ENCODE peak calls at places on chromosomes 5 and 9, in five cellular contexts. X, Y, H, N and C are unnamed samples.

GRCh38 chr5:139473565-139473964 is 2.8 kb downstream of the SMIM33 start:
- DNase-seq in X (no peak), Y (no peak), H (no peak), N (no peak), C (no peak)

GRCh38 chr5:7886849-7887460 is 18.0 kb downstream of the MTRR start:
- DNase-seq in X (no peak), Y (no peak), H (peak; percentile 55), N (peak; percentile 14), C (peak; percentile 23)

GRCh38 chr5:40680741-40681350 is 1.1 kb downstream of the PTGER4 start:
- DNase-seq in X (peak; percentile 64), Y (no peak), H (no peak), N (no peak), C (peak; percentile 57)

GRCh38 chr5:24163091-24163490 is 481.7 kb downstream of the CDH10 start:
- DNase-seq in X (no peak), Y (no peak), H (no peak), N (no peak), C (no peak)

GRCh38 chr5:13378073-13378472 is 566.4 kb downstream of the DNAH5 start:
- DNase-seq in X (no peak), Y (no peak), H (no peak), N (no peak), C (no peak)

GRCh38 chr9:113998114-113998513 is 80.0 kb downstream of the AMBP start:
- DNase-seq in X (no peak), Y (no peak), H (no peak), N (no peak), C (no peak)

GRCh38 chr9:137665697-137666504 is 47.1 kb downstream of the EHMT1 start:
- DNase-seq in X (no peak), Y (no peak), H (peak; percentile 67), N (no peak), C (no peak)

GRCh38 chr5:9498541-9499497 is 47.1 kb downstream of the SEMA5A start:
- DNase-seq in X (no peak), Y (no peak), H (peak; percentile 23), N (peak; percentile 1), C (peak; percentile 14)

GRCh38 chr5:180400416-180400815 is 47.3 kb upstream of the GFPT2 start:
- DNase-seq in X (no peak), Y (no peak), H (no peak), N (no peak), C (peak; percentile 9)

GRCh38 chr5:134603059-134603458 is 29.6 kb downstream of the SAR1B start:
- DNase-seq in X (no peak), Y (no peak), H (no peak), N (no peak), C (peak; percentile 39)